ENCODE peak calls at places on chromosome 1, in four cellular contexts. B, Z, X and S are unnamed samples.
A peak's percentile ranks its signal among the peaks of the same experiment; 100 is the strongest.

GRCh38 chr1:203559523-203559922 is 65.6 kb downstream of the OPTC start:
- DNase-seq in B (peak; percentile 15), Z (peak; percentile 68), X (no peak), S (peak; percentile 80)

GRCh38 chr1:52157582-52157981 is 15.7 kb downstream of the ZFYVE9 start:
- DNase-seq in B (no peak), Z (peak; percentile 38), X (no peak), S (no peak)

GRCh38 chr1:245448858-245449534 is 294.2 kb downstream of the KIF26B start:
- DNase-seq in B (no peak), Z (peak; percentile 79), X (no peak), S (no peak)

GRCh38 chr1:8625981-8626898 is 191.2 kb downstream of the RERE start:
- DNase-seq in B (no peak), Z (peak; percentile 88), X (no peak), S (no peak)

GRCh38 chr1:62613325-62613727 is 16.0 kb downstream of the ANGPTL3 start:
- DNase-seq in B (no peak), Z (no peak), X (no peak), S (no peak)

GRCh38 chr1:30886710-30887428 is 21.7 kb downstream of the SDC3 start:
- DNase-seq in B (no peak), Z (no peak), X (no peak), S (no peak)

GRCh38 chr1:91660708-91661107 is 160.1 kb downstream of the CDC7 start:
- DNase-seq in B (no peak), Z (no peak), X (no peak), S (no peak)

GRCh38 chr1:92992066-92992465 is 30.8 kb upstream of the DIPK1A start:
- DNase-seq in B (no peak), Z (no peak), X (no peak), S (no peak)

GRCh38 chr1:26541816-26542711 is 12.5 kb downstream of the RPS6KA1 start:
- DNase-seq in B (peak; percentile 78), Z (peak; percentile 71), X (peak; percentile 88), S (peak; percentile 89)

GRCh38 chr1:54887665-54888071 is 673 bp upstream of the DHCR24 start:
- DNase-seq in B (peak; percentile 60), Z (no peak), X (no peak), S (no peak)

GRCh38 chr1:23592209-23592905 is 33.1 kb upstream of the ID3 start:
- DNase-seq in B (no peak), Z (no peak), X (no peak), S (no peak)

GRCh38 chr1:23591460-23592208 is 32.3 kb upstream of the ID3 start:
- DNase-seq in B (peak; percentile 26), Z (no peak), X (no peak), S (no peak)

GRCh38 chr1:23593556-23594148 is 34.4 kb upstream of the ID3 start:
- DNase-seq in B (peak; percentile 31), Z (no peak), X (no peak), S (no peak)

GRCh38 chr1:23594149-23594917 is 35.0 kb upstream of the ID3 start:
- DNase-seq in B (no peak), Z (no peak), X (no peak), S (no peak)

GRCh38 chr1:23593042-23593521 is 33.8 kb upstream of the ID3 start:
- DNase-seq in B (no peak), Z (no peak), X (no peak), S (no peak)
- H3K4me1 ChIP-seq in B (peaks cover 33% of the 10 kb centered on the region), Z (no peaks in the 10 kb centered on the region), X (no peaks in the 10 kb centered on the region), S (no peaks in the 10 kb centered on the region)

GRCh38 chr1:15049067-15049466 is 104.5 kb upstream of the TMEM51 start:
- DNase-seq in B (no peak), Z (no peak), X (no peak), S (no peak)

GRCh38 chr1:15047237-15047636 is 106.3 kb upstream of the TMEM51 start:
- DNase-seq in B (no peak), Z (no peak), X (no peak), S (no peak)

GRCh38 chr1:15045123-15045522 is 108.4 kb upstream of the TMEM51 start:
- DNase-seq in B (no peak), Z (no peak), X (no peak), S (no peak)

GRCh38 chr1:15048437-15048980 is 105.0 kb upstream of the TMEM51 start:
- DNase-seq in B (no peak), Z (no peak), X (no peak), S (no peak)

DNA sequence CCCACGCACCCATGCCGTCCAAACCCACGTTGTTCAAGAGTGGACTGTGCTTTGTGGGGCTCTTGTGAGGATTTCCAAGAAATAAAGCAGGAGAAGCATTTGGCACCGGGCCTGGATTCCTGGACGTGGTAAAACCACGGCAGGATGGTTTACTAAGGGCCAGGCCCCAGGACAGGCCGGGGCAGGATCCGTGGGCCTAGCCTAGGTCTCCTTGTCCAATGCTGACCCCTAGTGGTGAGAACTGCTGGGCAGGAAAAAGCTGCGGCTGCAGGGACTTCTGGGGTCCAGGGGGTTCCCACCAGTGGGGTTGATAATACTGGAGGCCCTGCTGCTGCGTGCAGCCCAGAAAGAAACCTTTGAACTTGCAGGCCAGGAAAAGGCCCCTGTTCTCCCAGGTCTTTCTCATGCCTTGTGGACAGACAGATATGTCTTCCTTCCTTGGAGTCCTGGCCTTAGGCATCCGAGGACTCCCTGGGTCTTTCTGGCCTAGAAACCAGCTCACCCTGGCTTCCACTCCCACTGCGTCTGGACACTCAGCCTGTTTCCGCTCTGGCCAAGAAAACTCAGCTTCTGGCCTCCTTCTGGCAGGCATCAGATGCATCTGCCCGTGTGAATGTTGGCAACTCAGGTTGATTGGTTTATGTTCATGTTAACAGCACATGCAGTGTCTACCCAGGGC is 106.9 kb upstream of the TMEM51 start:
- DNase-seq in B (peak; percentile 71), Z (peak; percentile 86), X (peak; percentile 86), S (peak; percentile 76)
- TF ChIP-seq CTCF in B (peak; percentile 78), Z (peak; percentile 95), X (peak; percentile 94), S (peak; percentile 89)

DNA sequence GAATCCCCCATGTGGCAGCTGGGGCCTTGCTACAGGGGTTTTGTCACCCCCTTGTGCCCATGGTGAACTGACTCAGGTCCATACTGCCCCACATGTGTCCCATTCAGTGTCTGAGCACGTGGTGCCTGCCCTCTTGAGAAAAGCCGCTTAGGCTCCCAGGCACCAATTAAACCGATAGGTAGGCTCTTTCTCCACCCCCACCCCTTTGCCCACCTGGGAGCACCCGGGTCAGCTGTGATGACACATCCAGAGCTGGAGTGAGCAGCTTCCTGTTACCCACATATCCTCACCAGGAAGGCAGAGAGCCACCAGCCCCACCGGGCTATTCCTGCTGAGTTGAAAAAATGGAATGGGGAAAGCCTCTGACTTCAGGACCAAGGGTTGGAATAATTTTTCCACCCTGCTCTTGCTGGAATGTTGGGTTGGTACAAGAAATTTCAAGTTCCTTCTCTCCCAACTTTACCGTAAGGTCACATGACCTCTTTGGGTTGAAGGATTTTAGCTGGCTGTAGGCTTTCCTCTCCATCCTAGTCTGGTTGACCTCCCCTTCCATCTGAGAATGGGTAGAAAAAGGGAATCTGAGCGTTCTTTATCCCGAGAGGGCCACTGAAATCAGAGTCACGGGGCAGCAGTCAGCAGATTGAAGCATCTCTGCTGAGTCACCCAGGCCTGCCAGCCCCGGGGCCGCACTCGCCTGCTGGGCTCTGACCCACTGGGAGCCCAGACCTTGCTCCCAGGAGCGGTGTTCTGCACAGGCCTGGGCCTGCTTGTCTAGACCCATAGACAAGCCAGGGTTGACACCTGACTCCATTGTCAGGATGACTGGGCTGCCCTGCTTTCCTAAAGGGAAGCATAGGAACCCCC is 30.8 kb downstream of the TMCC2 start:
- DNase-seq in B (peak; percentile 48), Z (peak; percentile 26), X (no peak), S (no peak)
- H3K27ac ChIP-seq in B (peak overlapping the region; percentile 76), Z (no peak overlapping the region), X (no peak overlapping the region), S (no peak overlapping the region)

DNA sequence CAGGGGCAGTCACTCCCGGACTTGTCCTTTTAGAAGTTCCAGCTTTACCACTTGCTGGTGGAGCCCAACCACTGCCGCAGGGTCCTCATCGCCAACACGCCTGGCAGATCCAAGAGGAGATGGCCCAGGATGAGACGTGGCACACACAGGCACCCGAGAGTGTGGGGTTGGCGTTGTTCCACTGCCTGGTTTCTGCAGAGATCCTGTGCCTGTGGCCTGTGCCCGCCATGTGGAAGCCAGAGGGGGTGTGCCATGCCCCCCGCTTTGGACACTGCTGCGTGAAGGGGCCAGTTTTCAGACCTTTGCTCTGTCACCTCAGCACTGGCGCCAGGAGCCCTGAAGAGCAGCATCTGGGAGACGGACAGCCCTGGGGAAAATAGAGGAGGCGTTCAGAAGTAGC is 10.8 kb downstream of the CD46 start:
- DNase-seq in B (no peak), Z (no peak), X (peak; percentile 62), S (no peak)
- H3K4me1 ChIP-seq in B (no peaks in the 10 kb centered on the region), Z (no peaks in the 10 kb centered on the region), X (no peaks in the 10 kb centered on the region), S (no peaks in the 10 kb centered on the region)

DNA sequence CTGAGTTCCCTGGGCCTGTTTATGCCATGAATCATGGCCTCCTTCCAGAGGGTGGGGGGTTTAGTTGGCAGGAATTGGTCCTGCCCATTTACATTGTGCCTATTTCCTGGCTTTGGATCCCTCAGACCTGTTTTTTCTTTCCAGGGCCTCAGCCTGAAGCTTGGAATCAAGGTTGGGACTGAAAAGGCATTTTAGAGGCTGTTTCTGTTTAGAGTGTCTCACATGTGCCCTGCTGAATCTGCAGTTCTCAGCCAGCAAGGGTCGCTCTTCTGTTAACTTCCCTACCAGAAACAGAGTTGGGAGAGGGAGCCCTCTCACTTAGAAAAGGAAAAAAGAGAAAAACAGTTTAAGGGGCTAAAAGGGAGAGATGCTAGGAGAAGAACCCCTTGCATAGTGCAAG is 191.1 kb downstream of the PTPRC start:
- DNase-seq in B (no peak), Z (peak; percentile 65), X (no peak), S (no peak)
- TF ChIP-seq CTCF in B (no peak), Z (peak; percentile 22), X (no peak), S (no peak)

GRCh38 chr1:111746614-111746999 is 7.4 kb upstream of the INKA2 start:
- DNase-seq in B (no peak), Z (no peak), X (no peak), S (no peak)

GRCh38 chr1:111745670-111746613 is 6.7 kb upstream of the INKA2 start:
- DNase-seq in B (no peak), Z (no peak), X (peak; percentile 81), S (no peak)

GRCh38 chr1:111743679-111744101 is 4.5 kb upstream of the INKA2 start:
- DNase-seq in B (no peak), Z (peak; percentile 35), X (no peak), S (no peak)

GRCh38 chr1:111739984-111740765 is 980 bp upstream of the INKA2 start:
- DNase-seq in B (peak; percentile 79), Z (peak; percentile 59), X (peak; percentile 93), S (peak; percentile 91)

GRCh38 chr1:111742938-111743549 is 3.8 kb upstream of the INKA2 start:
- DNase-seq in B (no peak), Z (no peak), X (no peak), S (no peak)
- H3K27ac ChIP-seq in B (no peak overlapping the region), Z (peak overlapping the region; percentile 89), X (peak overlapping the region; percentile 24), S (no peak overlapping the region)

GRCh38 chr1:107806902-107807301 is 158.1 kb downstream of the VAV3 start:
- DNase-seq in B (no peak), Z (no peak), X (no peak), S (no peak)

GRCh38 chr1:107804746-107805145 is 160.2 kb downstream of the VAV3 start:
- DNase-seq in B (no peak), Z (no peak), X (no peak), S (no peak)

GRCh38 chr1:107803579-107803978 is 161.4 kb downstream of the VAV3 start:
- DNase-seq in B (no peak), Z (no peak), X (no peak), S (no peak)

GRCh38 chr1:107802654-107803053 is 162.3 kb downstream of the VAV3 start:
- DNase-seq in B (no peak), Z (no peak), X (no peak), S (no peak)

GRCh38 chr1:107804134-107804533 is 160.8 kb downstream of the VAV3 start:
- DNase-seq in B (no peak), Z (no peak), X (no peak), S (no peak)
- H3K4me1 ChIP-seq in B (no peaks in the 10 kb centered on the region), Z (no peaks in the 10 kb centered on the region), X (no peaks in the 10 kb centered on the region), S (no peaks in the 10 kb centered on the region)

GRCh38 chr1:198350456-198350855 is 190.0 kb downstream of the ATP6V1G3 start:
- DNase-seq in B (no peak), Z (no peak), X (no peak), S (no peak)
- TF ChIP-seq CTCF in B (no peak), Z (no peak), X (no peak), S (no peak)